ENCODE peak calls at places on chromosomes 13 and 19, in seven cellular contexts. One of them, this sample, is unnamed.

GRCh38 chr13:27424246-27425150 is at the start of gene GTF3A:
- DNase-seq in Daoy: peak
- DNase-seq in activated CD4-positive, CD25-positive, alpha-beta regulatory T cell treated with anti-CD3 and anti-CD28 coated beads, Interleukin-2, amount 50 U/mL, for 16 hours: peak
- DNase-seq in stimulated activated CD8-positive, alpha-beta memory T cell treated with anti-CD3 and anti-CD28 coated beads, Interleukin-12 subunit alpha, Interleukin-12 subunit beta, amount 100 ng/mL, for 4 hours: peak
- DNase-seq in T follicular helper cell: peak
- DNase-seq in activated naive CD8-positive, alpha-beta T cell treated with anti-CD3 and anti-CD28 coated beads for 36 hours: peak
- DNase-seq in IMR-90: peak
- DNase-seq in this sample: peak

GRCh38 chr19:51156710-51157109 is 14.6 kb downstream of the SIGLEC7 start:
- DNase-seq in activated CD4-positive, CD25-positive, alpha-beta regulatory T cell treated with anti-CD3 and anti-CD28 coated beads, Interleukin-2, amount 50 U/mL, for 16 hours: no peak
- DNase-seq in IMR-90: no peak
- DNase-seq in activated naive CD8-positive, alpha-beta T cell treated with anti-CD3 and anti-CD28 coated beads for 36 hours: no peak
- DNase-seq in T follicular helper cell: no peak
- DNase-seq in Daoy: no peak
- DNase-seq in stimulated activated CD8-positive, alpha-beta memory T cell treated with anti-CD3 and anti-CD28 coated beads, Interleukin-12 subunit alpha, Interleukin-12 subunit beta, amount 100 ng/mL, for 4 hours: no peak
- DNase-seq in this sample: no peak

GRCh38 chr19:5863030-5863665 is 7.2 kb downstream of the FUT5 start:
- DNase-seq in T follicular helper cell: no peak
- DNase-seq in activated CD4-positive, CD25-positive, alpha-beta regulatory T cell treated with anti-CD3 and anti-CD28 coated beads, Interleukin-2, amount 50 U/mL, for 16 hours: no peak
- DNase-seq in stimulated activated CD8-positive, alpha-beta memory T cell treated with anti-CD3 and anti-CD28 coated beads, Interleukin-12 subunit alpha, Interleukin-12 subunit beta, amount 100 ng/mL, for 4 hours: no peak
- DNase-seq in Daoy: no peak
- DNase-seq in IMR-90: no peak
- DNase-seq in activated naive CD8-positive, alpha-beta T cell treated with anti-CD3 and anti-CD28 coated beads for 36 hours: no peak
- DNase-seq in this sample: no peak

GRCh38 chr13:41842029-41842428 is 118.9 kb downstream of the VWA8 start:
- DNase-seq in activated CD4-positive, CD25-positive, alpha-beta regulatory T cell treated with anti-CD3 and anti-CD28 coated beads, Interleukin-2, amount 50 U/mL, for 16 hours: no peak
- DNase-seq in IMR-90: peak
- DNase-seq in stimulated activated CD8-positive, alpha-beta memory T cell treated with anti-CD3 and anti-CD28 coated beads, Interleukin-12 subunit alpha, Interleukin-12 subunit beta, amount 100 ng/mL, for 4 hours: no peak
- DNase-seq in activated naive CD8-positive, alpha-beta T cell treated with anti-CD3 and anti-CD28 coated beads for 36 hours: no peak
- DNase-seq in T follicular helper cell: no peak
- DNase-seq in Daoy: no peak
- DNase-seq in this sample: no peak

GRCh38 chr13:58852076-58852475 is 1220.5 kb downstream of the PCDH17 start:
- DNase-seq in activated CD4-positive, CD25-positive, alpha-beta regulatory T cell treated with anti-CD3 and anti-CD28 coated beads, Interleukin-2, amount 50 U/mL, for 16 hours: no peak
- DNase-seq in IMR-90: no peak
- DNase-seq in stimulated activated CD8-positive, alpha-beta memory T cell treated with anti-CD3 and anti-CD28 coated beads, Interleukin-12 subunit alpha, Interleukin-12 subunit beta, amount 100 ng/mL, for 4 hours: no peak
- DNase-seq in T follicular helper cell: no peak
- DNase-seq in Daoy: no peak
- DNase-seq in activated naive CD8-positive, alpha-beta T cell treated with anti-CD3 and anti-CD28 coated beads for 36 hours: no peak
- DNase-seq in this sample: no peak

GRCh38 chr19:16945364-16945714 is 56.5 kb downstream of the F2RL3 start:
- DNase-seq in activated CD4-positive, CD25-positive, alpha-beta regulatory T cell treated with anti-CD3 and anti-CD28 coated beads, Interleukin-2, amount 50 U/mL, for 16 hours: no peak
- DNase-seq in activated naive CD8-positive, alpha-beta T cell treated with anti-CD3 and anti-CD28 coated beads for 36 hours: no peak
- DNase-seq in stimulated activated CD8-positive, alpha-beta memory T cell treated with anti-CD3 and anti-CD28 coated beads, Interleukin-12 subunit alpha, Interleukin-12 subunit beta, amount 100 ng/mL, for 4 hours: no peak
- DNase-seq in IMR-90: no peak
- DNase-seq in Daoy: no peak
- DNase-seq in T follicular helper cell: no peak
- DNase-seq in this sample: no peak

GRCh38 chr19:4547303-4548237 is 7.7 kb upstream of the LRG1 start:
- DNase-seq in Daoy: peak
- DNase-seq in activated naive CD8-positive, alpha-beta T cell treated with anti-CD3 and anti-CD28 coated beads for 36 hours: peak
- DNase-seq in T follicular helper cell: no peak
- DNase-seq in IMR-90: no peak
- DNase-seq in stimulated activated CD8-positive, alpha-beta memory T cell treated with anti-CD3 and anti-CD28 coated beads, Interleukin-12 subunit alpha, Interleukin-12 subunit beta, amount 100 ng/mL, for 4 hours: no peak
- DNase-seq in activated CD4-positive, CD25-positive, alpha-beta regulatory T cell treated with anti-CD3 and anti-CD28 coated beads, Interleukin-2, amount 50 U/mL, for 16 hours: no peak
- DNase-seq in this sample: no peak

GRCh38 chr13:31947506-31947905 is 84.1 kb upstream of the FRY start:
- DNase-seq in activated CD4-positive, CD25-positive, alpha-beta regulatory T cell treated with anti-CD3 and anti-CD28 coated beads, Interleukin-2, amount 50 U/mL, for 16 hours: no peak
- DNase-seq in IMR-90: no peak
- DNase-seq in activated naive CD8-positive, alpha-beta T cell treated with anti-CD3 and anti-CD28 coated beads for 36 hours: no peak
- DNase-seq in stimulated activated CD8-positive, alpha-beta memory T cell treated with anti-CD3 and anti-CD28 coated beads, Interleukin-12 subunit alpha, Interleukin-12 subunit beta, amount 100 ng/mL, for 4 hours: no peak
- DNase-seq in T follicular helper cell: no peak
- DNase-seq in Daoy: no peak
- DNase-seq in this sample: no peak

GRCh38 chr13:95298971-95299627 is 2.2 kb downstream of the ABCC4 start:
- DNase-seq in T follicular helper cell: no peak
- DNase-seq in stimulated activated CD8-positive, alpha-beta memory T cell treated with anti-CD3 and anti-CD28 coated beads, Interleukin-12 subunit alpha, Interleukin-12 subunit beta, amount 100 ng/mL, for 4 hours: no peak
- DNase-seq in IMR-90: peak
- DNase-seq in activated CD4-positive, CD25-positive, alpha-beta regulatory T cell treated with anti-CD3 and anti-CD28 coated beads, Interleukin-2, amount 50 U/mL, for 16 hours: no peak
- DNase-seq in Daoy: peak
- DNase-seq in activated naive CD8-positive, alpha-beta T cell treated with anti-CD3 and anti-CD28 coated beads for 36 hours: peak
- DNase-seq in this sample: no peak

GRCh38 chr13:99124695-99125334 is 75.8 kb upstream of the UBAC2 start:
- DNase-seq in T follicular helper cell: no peak
- DNase-seq in activated naive CD8-positive, alpha-beta T cell treated with anti-CD3 and anti-CD28 coated beads for 36 hours: peak
- DNase-seq in Daoy: peak
- DNase-seq in stimulated activated CD8-positive, alpha-beta memory T cell treated with anti-CD3 and anti-CD28 coated beads, Interleukin-12 subunit alpha, Interleukin-12 subunit beta, amount 100 ng/mL, for 4 hours: no peak
- DNase-seq in activated CD4-positive, CD25-positive, alpha-beta regulatory T cell treated with anti-CD3 and anti-CD28 coated beads, Interleukin-2, amount 50 U/mL, for 16 hours: no peak
- DNase-seq in IMR-90: peak
- DNase-seq in this sample: no peak

GRCh38 chr13:36051082-36051481 is 80.1 kb downstream of the DCLK1 start:
- DNase-seq in activated naive CD8-positive, alpha-beta T cell treated with anti-CD3 and anti-CD28 coated beads for 36 hours: no peak
- DNase-seq in IMR-90: no peak
- DNase-seq in stimulated activated CD8-positive, alpha-beta memory T cell treated with anti-CD3 and anti-CD28 coated beads, Interleukin-12 subunit alpha, Interleukin-12 subunit beta, amount 100 ng/mL, for 4 hours: no peak
- DNase-seq in T follicular helper cell: no peak
- DNase-seq in activated CD4-positive, CD25-positive, alpha-beta regulatory T cell treated with anti-CD3 and anti-CD28 coated beads, Interleukin-2, amount 50 U/mL, for 16 hours: no peak
- DNase-seq in Daoy: no peak
- DNase-seq in this sample: no peak

GRCh38 chr13:79490846-79491245 is 9.9 kb downstream of the NDFIP2 start:
- DNase-seq in activated CD4-positive, CD25-positive, alpha-beta regulatory T cell treated with anti-CD3 and anti-CD28 coated beads, Interleukin-2, amount 50 U/mL, for 16 hours: no peak
- DNase-seq in activated naive CD8-positive, alpha-beta T cell treated with anti-CD3 and anti-CD28 coated beads for 36 hours: no peak
- DNase-seq in stimulated activated CD8-positive, alpha-beta memory T cell treated with anti-CD3 and anti-CD28 coated beads, Interleukin-12 subunit alpha, Interleukin-12 subunit beta, amount 100 ng/mL, for 4 hours: no peak
- DNase-seq in T follicular helper cell: no peak
- DNase-seq in Daoy: no peak
- DNase-seq in IMR-90: no peak
- DNase-seq in this sample: no peak

GRCh38 chr19:28705008-28705407 is 507.9 kb downstream of the UQCRFS1 start:
- DNase-seq in Daoy: peak
- DNase-seq in activated CD4-positive, CD25-positive, alpha-beta regulatory T cell treated with anti-CD3 and anti-CD28 coated beads, Interleukin-2, amount 50 U/mL, for 16 hours: no peak
- DNase-seq in activated naive CD8-positive, alpha-beta T cell treated with anti-CD3 and anti-CD28 coated beads for 36 hours: no peak
- DNase-seq in IMR-90: peak
- DNase-seq in stimulated activated CD8-positive, alpha-beta memory T cell treated with anti-CD3 and anti-CD28 coated beads, Interleukin-12 subunit alpha, Interleukin-12 subunit beta, amount 100 ng/mL, for 4 hours: no peak
- DNase-seq in T follicular helper cell: no peak
- DNase-seq in this sample: no peak

GRCh38 chr19:8515317-8515716 is 1.4 kb upstream of the ZNF414 start:
- DNase-seq in activated CD4-positive, CD25-positive, alpha-beta regulatory T cell treated with anti-CD3 and anti-CD28 coated beads, Interleukin-2, amount 50 U/mL, for 16 hours: no peak
- DNase-seq in T follicular helper cell: peak
- DNase-seq in IMR-90: no peak
- DNase-seq in activated naive CD8-positive, alpha-beta T cell treated with anti-CD3 and anti-CD28 coated beads for 36 hours: peak
- DNase-seq in Daoy: no peak
- DNase-seq in stimulated activated CD8-positive, alpha-beta memory T cell treated with anti-CD3 and anti-CD28 coated beads, Interleukin-12 subunit alpha, Interleukin-12 subunit beta, amount 100 ng/mL, for 4 hours: peak
- DNase-seq in this sample: no peak

GRCh38 chr13:98345103-98345899 is 168.2 kb upstream of the RNF113B start:
- DNase-seq in T follicular helper cell: no peak
- DNase-seq in activated CD4-positive, CD25-positive, alpha-beta regulatory T cell treated with anti-CD3 and anti-CD28 coated beads, Interleukin-2, amount 50 U/mL, for 16 hours: no peak
- DNase-seq in activated naive CD8-positive, alpha-beta T cell treated with anti-CD3 and anti-CD28 coated beads for 36 hours: no peak
- DNase-seq in stimulated activated CD8-positive, alpha-beta memory T cell treated with anti-CD3 and anti-CD28 coated beads, Interleukin-12 subunit alpha, Interleukin-12 subunit beta, amount 100 ng/mL, for 4 hours: no peak
- DNase-seq in IMR-90: no peak
- DNase-seq in Daoy: no peak
- DNase-seq in this sample: no peak

GRCh38 chr19:45919678-45920077 is 5.1 kb upstream of the NANOS2 start:
- DNase-seq in activated CD4-positive, CD25-positive, alpha-beta regulatory T cell treated with anti-CD3 and anti-CD28 coated beads, Interleukin-2, amount 50 U/mL, for 16 hours: no peak
- DNase-seq in T follicular helper cell: no peak
- DNase-seq in stimulated activated CD8-positive, alpha-beta memory T cell treated with anti-CD3 and anti-CD28 coated beads, Interleukin-12 subunit alpha, Interleukin-12 subunit beta, amount 100 ng/mL, for 4 hours: no peak
- DNase-seq in Daoy: no peak
- DNase-seq in activated naive CD8-positive, alpha-beta T cell treated with anti-CD3 and anti-CD28 coated beads for 36 hours: no peak
- DNase-seq in IMR-90: no peak
- DNase-seq in this sample: no peak

GRCh38 chr13:112810608-112811007 is 120.8 kb downstream of the ATP11A start:
- DNase-seq in activated naive CD8-positive, alpha-beta T cell treated with anti-CD3 and anti-CD28 coated beads for 36 hours: no peak
- DNase-seq in IMR-90: no peak
- DNase-seq in T follicular helper cell: no peak
- DNase-seq in activated CD4-positive, CD25-positive, alpha-beta regulatory T cell treated with anti-CD3 and anti-CD28 coated beads, Interleukin-2, amount 50 U/mL, for 16 hours: no peak
- DNase-seq in stimulated activated CD8-positive, alpha-beta memory T cell treated with anti-CD3 and anti-CD28 coated beads, Interleukin-12 subunit alpha, Interleukin-12 subunit beta, amount 100 ng/mL, for 4 hours: no peak
- DNase-seq in Daoy: no peak
- DNase-seq in this sample: no peak

GRCh38 chr19:16457954-16458331 is 13.8 kb downstream of the EPS15L1 start:
- DNase-seq in activated naive CD8-positive, alpha-beta T cell treated with anti-CD3 and anti-CD28 coated beads for 36 hours: no peak
- DNase-seq in IMR-90: no peak
- DNase-seq in Daoy: no peak
- DNase-seq in activated CD4-positive, CD25-positive, alpha-beta regulatory T cell treated with anti-CD3 and anti-CD28 coated beads, Interleukin-2, amount 50 U/mL, for 16 hours: no peak
- DNase-seq in stimulated activated CD8-positive, alpha-beta memory T cell treated with anti-CD3 and anti-CD28 coated beads, Interleukin-12 subunit alpha, Interleukin-12 subunit beta, amount 100 ng/mL, for 4 hours: no peak
- DNase-seq in T follicular helper cell: no peak
- DNase-seq in this sample: no peak

GRCh38 chr13:112881656-112882554 is 87.1 kb upstream of the MCF2L start:
- DNase-seq in activated naive CD8-positive, alpha-beta T cell treated with anti-CD3 and anti-CD28 coated beads for 36 hours: no peak
- DNase-seq in IMR-90: no peak
- DNase-seq in stimulated activated CD8-positive, alpha-beta memory T cell treated with anti-CD3 and anti-CD28 coated beads, Interleukin-12 subunit alpha, Interleukin-12 subunit beta, amount 100 ng/mL, for 4 hours: no peak
- DNase-seq in T follicular helper cell: no peak
- DNase-seq in Daoy: no peak
- DNase-seq in activated CD4-positive, CD25-positive, alpha-beta regulatory T cell treated with anti-CD3 and anti-CD28 coated beads, Interleukin-2, amount 50 U/mL, for 16 hours: no peak
- DNase-seq in this sample: no peak

GRCh38 chr19:32368781-32369180 is 23.4 kb downstream of the ZNF507 start:
- DNase-seq in activated CD4-positive, CD25-positive, alpha-beta regulatory T cell treated with anti-CD3 and anti-CD28 coated beads, Interleukin-2, amount 50 U/mL, for 16 hours: no peak
- DNase-seq in Daoy: no peak
- DNase-seq in activated naive CD8-positive, alpha-beta T cell treated with anti-CD3 and anti-CD28 coated beads for 36 hours: no peak
- DNase-seq in stimulated activated CD8-positive, alpha-beta memory T cell treated with anti-CD3 and anti-CD28 coated beads, Interleukin-12 subunit alpha, Interleukin-12 subunit beta, amount 100 ng/mL, for 4 hours: no peak
- DNase-seq in IMR-90: no peak
- DNase-seq in T follicular helper cell: no peak
- DNase-seq in this sample: no peak

This sample was measured in memory B cell.